ENCODE peak calls at places on chromosomes 1 and 21, in eight cellular contexts. One of them, this sample, is unnamed.
A peak's percentile ranks its signal among the peaks of the same experiment; 100 is the strongest.

GRCh38 chr1:26281091-26281958 is 1.4 kb downstream of the SH3BGRL3 start:
- DNase-seq in SK-N-DZ: no peak
- DNase-seq in GM12865: no peak
- DNase-seq in activated naive CD4-positive, alpha-beta T cell: no peak
- DNase-seq in activated T-helper 9 cell treated with anti-CD3 and anti-CD28 coated beads, Interleukin-2, amount 50 U/mL, for 16 hours: no peak
- DNase-seq in right atrium auricular region: no peak
- DNase-seq in HT1080: no peak
- DNase-seq in WTC11: no peak
- DNase-seq in this sample: no peak

GRCh38 chr1:147717051-147717705 is 43.2 kb downstream of the GJA5 start:
- DNase-seq in activated naive CD4-positive, alpha-beta T cell: no peak
- DNase-seq in right atrium auricular region: no peak
- DNase-seq in GM12865: peak; percentile 28
- DNase-seq in SK-N-DZ: no peak
- DNase-seq in activated T-helper 9 cell treated with anti-CD3 and anti-CD28 coated beads, Interleukin-2, amount 50 U/mL, for 16 hours: no peak
- DNase-seq in WTC11: no peak
- DNase-seq in HT1080: peak; percentile 42
- DNase-seq in this sample: no peak

GRCh38 chr1:229129306-229130027 is 141.4 kb upstream of the RAB4A start:
- DNase-seq in activated T-helper 9 cell treated with anti-CD3 and anti-CD28 coated beads, Interleukin-2, amount 50 U/mL, for 16 hours: no peak
- DNase-seq in GM12865: no peak
- DNase-seq in right atrium auricular region: no peak
- DNase-seq in SK-N-DZ: no peak
- DNase-seq in HT1080: no peak
- DNase-seq in WTC11: no peak
- DNase-seq in activated naive CD4-positive, alpha-beta T cell: no peak
- DNase-seq in this sample: no peak

GRCh38 chr1:172383541-172383940 is 36.9 kb upstream of the C1orf105 start:
- DNase-seq in activated naive CD4-positive, alpha-beta T cell: no peak
- DNase-seq in right atrium auricular region: no peak
- DNase-seq in WTC11: no peak
- DNase-seq in GM12865: no peak
- DNase-seq in HT1080: no peak
- DNase-seq in activated T-helper 9 cell treated with anti-CD3 and anti-CD28 coated beads, Interleukin-2, amount 50 U/mL, for 16 hours: no peak
- DNase-seq in SK-N-DZ: no peak
- DNase-seq in this sample: no peak

GRCh38 chr21:29697555-29698193 is 242.1 kb downstream of the GRIK1 start:
- DNase-seq in activated T-helper 9 cell treated with anti-CD3 and anti-CD28 coated beads, Interleukin-2, amount 50 U/mL, for 16 hours: no peak
- DNase-seq in GM12865: peak; percentile 23
- DNase-seq in WTC11: no peak
- DNase-seq in activated naive CD4-positive, alpha-beta T cell: no peak
- DNase-seq in right atrium auricular region: no peak
- DNase-seq in HT1080: no peak
- DNase-seq in SK-N-DZ: no peak
- DNase-seq in this sample: no peak

GRCh38 chr1:204438628-204439027 is 27.0 kb upstream of the PPP1R15B start:
- DNase-seq in GM12865: no peak
- DNase-seq in WTC11: no peak
- DNase-seq in SK-N-DZ: peak; percentile 12
- DNase-seq in activated naive CD4-positive, alpha-beta T cell: no peak
- DNase-seq in HT1080: peak; percentile 98
- DNase-seq in activated T-helper 9 cell treated with anti-CD3 and anti-CD28 coated beads, Interleukin-2, amount 50 U/mL, for 16 hours: no peak
- DNase-seq in right atrium auricular region: peak; percentile 80
- DNase-seq in this sample: no peak

GRCh38 chr21:32861871-32862270 is 90.3 kb upstream of the PAXBP1 start:
- DNase-seq in right atrium auricular region: no peak
- DNase-seq in HT1080: no peak
- DNase-seq in activated T-helper 9 cell treated with anti-CD3 and anti-CD28 coated beads, Interleukin-2, amount 50 U/mL, for 16 hours: no peak
- DNase-seq in activated naive CD4-positive, alpha-beta T cell: no peak
- DNase-seq in WTC11: no peak
- DNase-seq in GM12865: no peak
- DNase-seq in SK-N-DZ: no peak
- DNase-seq in this sample: no peak

GRCh38 chr1:61412601-61413000 is 312.3 kb downstream of the TM2D1 start:
- DNase-seq in WTC11: no peak
- DNase-seq in activated naive CD4-positive, alpha-beta T cell: no peak
- DNase-seq in SK-N-DZ: no peak
- DNase-seq in GM12865: no peak
- DNase-seq in activated T-helper 9 cell treated with anti-CD3 and anti-CD28 coated beads, Interleukin-2, amount 50 U/mL, for 16 hours: no peak
- DNase-seq in right atrium auricular region: no peak
- DNase-seq in HT1080: no peak
- DNase-seq in this sample: no peak

GRCh38 chr1:179369751-179370341 is 4.1 kb downstream of the AXDND1 start:
- DNase-seq in HT1080: peak; percentile 62
- DNase-seq in activated naive CD4-positive, alpha-beta T cell: no peak
- DNase-seq in right atrium auricular region: no peak
- DNase-seq in GM12865: peak; percentile 68
- DNase-seq in WTC11: no peak
- DNase-seq in activated T-helper 9 cell treated with anti-CD3 and anti-CD28 coated beads, Interleukin-2, amount 50 U/mL, for 16 hours: no peak
- DNase-seq in SK-N-DZ: peak; percentile 62
- DNase-seq in this sample: peak; percentile 33

GRCh38 chr1:212452323-212453155 is 19.8 kb downstream of the NENF start:
- DNase-seq in GM12865: no peak
- DNase-seq in activated T-helper 9 cell treated with anti-CD3 and anti-CD28 coated beads, Interleukin-2, amount 50 U/mL, for 16 hours: no peak
- DNase-seq in SK-N-DZ: no peak
- DNase-seq in activated naive CD4-positive, alpha-beta T cell: no peak
- DNase-seq in WTC11: no peak
- DNase-seq in right atrium auricular region: peak; percentile 77
- DNase-seq in HT1080: peak; percentile 56
- DNase-seq in this sample: no peak

GRCh38 chr1:168529533-168529932 is 14.3 kb downstream of the XCL2 start:
- DNase-seq in WTC11: no peak
- DNase-seq in activated naive CD4-positive, alpha-beta T cell: no peak
- DNase-seq in SK-N-DZ: no peak
- DNase-seq in activated T-helper 9 cell treated with anti-CD3 and anti-CD28 coated beads, Interleukin-2, amount 50 U/mL, for 16 hours: no peak
- DNase-seq in HT1080: no peak
- DNase-seq in right atrium auricular region: no peak
- DNase-seq in GM12865: no peak
- DNase-seq in this sample: no peak

This sample was measured in nephron progenitor cell.